ENCODE peak calls at places on chromosome 9, in six cellular contexts. One of them, this sample, is unnamed.

GRCh38 chr9:137030528-137030927 is 1.4 kb downstream of the FUT7 start:
- DNase-seq in iPS-NIHi11: no peak
- DNase-seq in pancreas: no peak
- DNase-seq in astrocyte: no peak
- DNase-seq in amniotic epithelial cell: peak; percentile 53
- DNase-seq in foreskin fibroblast: no peak
- DNase-seq in this sample: no peak

GRCh38 chr9:136856541-136857141 is 4.5 kb downstream of the MAMDC4 start:
- DNase-seq in iPS-NIHi11: no peak
- DNase-seq in pancreas: peak; percentile 52
- DNase-seq in astrocyte: no peak
- DNase-seq in amniotic epithelial cell: no peak
- DNase-seq in foreskin fibroblast: no peak
- DNase-seq in this sample: no peak

GRCh38 chr9:81759680-81760215 is 70.4 kb upstream of the TLE1 start:
- DNase-seq in iPS-NIHi11: no peak
- DNase-seq in pancreas: no peak
- DNase-seq in astrocyte: peak; percentile 96
- DNase-seq in amniotic epithelial cell: peak; percentile 97
- DNase-seq in foreskin fibroblast: peak; percentile 78
- DNase-seq in this sample: no peak

GRCh38 chr9:95268681-95269080 is 48.8 kb downstream of the FANCC start:
- DNase-seq in iPS-NIHi11: peak; percentile 26
- DNase-seq in pancreas: no peak
- DNase-seq in astrocyte: no peak
- DNase-seq in amniotic epithelial cell: peak; percentile 32
- DNase-seq in foreskin fibroblast: peak; percentile 14
- DNase-seq in this sample: no peak

GRCh38 chr9:33416996-33417395 is 14.6 kb upstream of the AQP7 start:
- DNase-seq in iPS-NIHi11: no peak
- DNase-seq in pancreas: no peak
- DNase-seq in astrocyte: no peak
- DNase-seq in amniotic epithelial cell: no peak
- DNase-seq in foreskin fibroblast: no peak
- DNase-seq in this sample: no peak

GRCh38 chr9:94165592-94166236 is 81.5 kb downstream of the PTPDC1 start:
- DNase-seq in iPS-NIHi11: peak; percentile 99
- DNase-seq in pancreas: peak; percentile 94
- DNase-seq in astrocyte: peak; percentile 96
- DNase-seq in amniotic epithelial cell: peak; percentile 98
- DNase-seq in foreskin fibroblast: peak; percentile 100
- DNase-seq in this sample: peak; percentile 99

GRCh38 chr9:116163293-116164055 is 9.9 kb downstream of the PAPPA start:
- DNase-seq in iPS-NIHi11: peak; percentile 49
- DNase-seq in pancreas: no peak
- DNase-seq in astrocyte: no peak
- DNase-seq in amniotic epithelial cell: no peak
- DNase-seq in foreskin fibroblast: no peak
- DNase-seq in this sample: no peak

GRCh38 chr9:119917175-119917574 is 547.9 kb upstream of the BRINP1 start:
- DNase-seq in iPS-NIHi11: no peak
- DNase-seq in pancreas: no peak
- DNase-seq in astrocyte: no peak
- DNase-seq in amniotic epithelial cell: no peak
- DNase-seq in foreskin fibroblast: no peak
- DNase-seq in this sample: no peak

GRCh38 chr9:18023332-18023731 is 444.5 kb downstream of the SH3GL2 start:
- DNase-seq in iPS-NIHi11: no peak
- DNase-seq in pancreas: no peak
- DNase-seq in astrocyte: no peak
- DNase-seq in amniotic epithelial cell: no peak
- DNase-seq in foreskin fibroblast: no peak
- DNase-seq in this sample: no peak

GRCh38 chr9:94675008-94675841 is 35.9 kb upstream of the FBP1 start:
- DNase-seq in iPS-NIHi11: no peak
- DNase-seq in pancreas: no peak
- DNase-seq in astrocyte: peak; percentile 78
- DNase-seq in amniotic epithelial cell: peak; percentile 21
- DNase-seq in foreskin fibroblast: no peak
- DNase-seq in this sample: no peak

GRCh38 chr9:104826911-104827310 is 63.0 kb downstream of the NIPSNAP3B start:
- DNase-seq in iPS-NIHi11: no peak
- DNase-seq in pancreas: no peak
- DNase-seq in astrocyte: no peak
- DNase-seq in amniotic epithelial cell: no peak
- DNase-seq in foreskin fibroblast: no peak
- DNase-seq in this sample: no peak

GRCh38 chr9:76530458-76531100 is 71.6 kb downstream of the GCNT1 start:
- DNase-seq in iPS-NIHi11: no peak
- DNase-seq in pancreas: no peak
- DNase-seq in astrocyte: no peak
- DNase-seq in amniotic epithelial cell: no peak
- DNase-seq in foreskin fibroblast: peak; percentile 24
- DNase-seq in this sample: no peak

GRCh38 chr9:135255033-135255842 is 167.8 kb downstream of the OLFM1 start:
- DNase-seq in iPS-NIHi11: no peak
- DNase-seq in pancreas: peak; percentile 54
- DNase-seq in astrocyte: no peak
- DNase-seq in amniotic epithelial cell: no peak
- DNase-seq in foreskin fibroblast: no peak
- DNase-seq in this sample: no peak

GRCh38 chr9:71001780-71002386 is 119.5 kb downstream of the TRPM3 start:
- DNase-seq in iPS-NIHi11: peak; percentile 63
- DNase-seq in pancreas: no peak
- DNase-seq in astrocyte: no peak
- DNase-seq in amniotic epithelial cell: peak; percentile 33
- DNase-seq in foreskin fibroblast: no peak
- DNase-seq in this sample: peak; percentile 63

GRCh38 chr9:127183814-127184582 is 61.6 kb upstream of the ANGPTL2 start:
- DNase-seq in iPS-NIHi11: no peak
- DNase-seq in pancreas: peak; percentile 39
- DNase-seq in astrocyte: no peak
- DNase-seq in amniotic epithelial cell: peak; percentile 71
- DNase-seq in foreskin fibroblast: peak; percentile 68
- DNase-seq in this sample: peak; percentile 21

GRCh38 chr9:76677481-76678055 is 86.7 kb upstream of the PCA3 start:
- DNase-seq in iPS-NIHi11: no peak
- DNase-seq in pancreas: no peak
- DNase-seq in astrocyte: peak; percentile 75
- DNase-seq in amniotic epithelial cell: peak; percentile 67
- DNase-seq in foreskin fibroblast: no peak
- DNase-seq in this sample: peak; percentile 47

GRCh38 chr9:133307271-133307670 is 28.7 kb downstream of the SURF6 start:
- DNase-seq in iPS-NIHi11: no peak
- DNase-seq in pancreas: no peak
- DNase-seq in astrocyte: no peak
- DNase-seq in amniotic epithelial cell: no peak
- DNase-seq in foreskin fibroblast: no peak
- DNase-seq in this sample: no peak

GRCh38 chr9:110089681-110090370 is 118.1 kb downstream of the C9orf152 start:
- DNase-seq in iPS-NIHi11: no peak
- DNase-seq in pancreas: no peak
- DNase-seq in astrocyte: no peak
- DNase-seq in amniotic epithelial cell: no peak
- DNase-seq in foreskin fibroblast: no peak
- DNase-seq in this sample: peak; percentile 53

GRCh38 chr9:84111726-84112125 is 131.1 kb downstream of the RMI1 start:
- DNase-seq in iPS-NIHi11: no peak
- DNase-seq in pancreas: no peak
- DNase-seq in astrocyte: peak; percentile 6
- DNase-seq in amniotic epithelial cell: peak; percentile 15
- DNase-seq in foreskin fibroblast: peak; percentile 7
- DNase-seq in this sample: no peak

GRCh38 chr9:108889649-108890067 is 27.6 kb downstream of the ACTL7A start:
- DNase-seq in iPS-NIHi11: peak; percentile 24
- DNase-seq in pancreas: no peak
- DNase-seq in astrocyte: peak; percentile 45
- DNase-seq in amniotic epithelial cell: peak; percentile 54
- DNase-seq in foreskin fibroblast: peak; percentile 20
- DNase-seq in this sample: no peak

GRCh38 chr9:97470076-97470475 is 31.4 kb upstream of the TMOD1 start:
- DNase-seq in iPS-NIHi11: peak; percentile 59
- DNase-seq in pancreas: no peak
- DNase-seq in astrocyte: no peak
- DNase-seq in amniotic epithelial cell: no peak
- DNase-seq in foreskin fibroblast: no peak
- DNase-seq in this sample: no peak

This sample was measured in mucosa of descending colon.